ENCODE peak calls at places on chromosome 3, in ten cellular contexts. One of them, this sample, is unnamed.

GRCh38 chr3:197874064-197874463 is 75.9 kb upstream of the RPL35A start:
- DNase-seq in IMR-90: no peak
- DNase-seq in OCI-LY7: no peak
- DNase-seq in SK-N-SH: no peak
- DNase-seq in heart left ventricle: no peak
- DNase-seq in brain microvascular endothelial cell: no peak
- DNase-seq in suprapubic skin: no peak
- DNase-seq in ovary: no peak
- DNase-seq in CD8-positive, alpha-beta T cell: no peak
- DNase-seq in lower lobe of right lung: no peak
- DNase-seq in this sample: no peak

GRCh38 chr3:144119611-144120010 is 148.0 kb downstream of the DIPK2A start:
- DNase-seq in SK-N-SH: no peak
- DNase-seq in lower lobe of right lung: no peak
- DNase-seq in OCI-LY7: no peak
- DNase-seq in IMR-90: no peak
- DNase-seq in suprapubic skin: no peak
- DNase-seq in heart left ventricle: no peak
- DNase-seq in CD8-positive, alpha-beta T cell: no peak
- DNase-seq in ovary: no peak
- DNase-seq in brain microvascular endothelial cell: no peak
- DNase-seq in this sample: no peak

GRCh38 chr3:108388136-108389132 is 92.1 kb downstream of the HHLA2 start:
- DNase-seq in IMR-90: no peak
- DNase-seq in lower lobe of right lung: no peak
- DNase-seq in suprapubic skin: no peak
- DNase-seq in SK-N-SH: no peak
- DNase-seq in brain microvascular endothelial cell: no peak
- DNase-seq in heart left ventricle: no peak
- DNase-seq in ovary: no peak
- DNase-seq in OCI-LY7: no peak
- DNase-seq in CD8-positive, alpha-beta T cell: no peak
- DNase-seq in this sample: no peak

GRCh38 chr3:14857506-14857905 is 38.7 kb downstream of the FGD5 start:
- DNase-seq in heart left ventricle: no peak
- DNase-seq in IMR-90: no peak
- DNase-seq in ovary: no peak
- DNase-seq in suprapubic skin: no peak
- DNase-seq in lower lobe of right lung: no peak
- DNase-seq in SK-N-SH: peak; percentile 59
- DNase-seq in brain microvascular endothelial cell: no peak
- DNase-seq in CD8-positive, alpha-beta T cell: no peak
- DNase-seq in OCI-LY7: no peak
- DNase-seq in this sample: no peak

GRCh38 chr3:22960326-22960984 is 242.7 kb upstream of the UBE2E2 start:
- DNase-seq in IMR-90: peak; percentile 26
- DNase-seq in CD8-positive, alpha-beta T cell: no peak
- DNase-seq in SK-N-SH: peak; percentile 34
- DNase-seq in suprapubic skin: no peak
- DNase-seq in ovary: peak; percentile 61
- DNase-seq in brain microvascular endothelial cell: peak; percentile 47
- DNase-seq in OCI-LY7: peak; percentile 46
- DNase-seq in heart left ventricle: peak; percentile 12
- DNase-seq in lower lobe of right lung: no peak
- DNase-seq in this sample: no peak

GRCh38 chr3:123404391-123404790 is 44.5 kb downstream of the ADCY5 start:
- DNase-seq in SK-N-SH: no peak
- DNase-seq in IMR-90: no peak
- DNase-seq in brain microvascular endothelial cell: no peak
- DNase-seq in heart left ventricle: peak; percentile 16
- DNase-seq in suprapubic skin: no peak
- DNase-seq in lower lobe of right lung: no peak
- DNase-seq in ovary: peak; percentile 51
- DNase-seq in CD8-positive, alpha-beta T cell: no peak
- DNase-seq in OCI-LY7: no peak
- DNase-seq in this sample: no peak

GRCh38 chr3:25665646-25666136 is 984 bp upstream of the TOP2B start:
- DNase-seq in suprapubic skin: no peak
- DNase-seq in heart left ventricle: no peak
- DNase-seq in brain microvascular endothelial cell: no peak
- DNase-seq in SK-N-SH: no peak
- DNase-seq in IMR-90: no peak
- DNase-seq in OCI-LY7: peak; percentile 37
- DNase-seq in CD8-positive, alpha-beta T cell: no peak
- DNase-seq in ovary: no peak
- DNase-seq in lower lobe of right lung: no peak
- DNase-seq in this sample: no peak

GRCh38 chr3:162978136-162978535 is 1481.5 kb downstream of the OTOL1 start:
- DNase-seq in OCI-LY7: no peak
- DNase-seq in suprapubic skin: no peak
- DNase-seq in brain microvascular endothelial cell: no peak
- DNase-seq in heart left ventricle: no peak
- DNase-seq in IMR-90: no peak
- DNase-seq in ovary: no peak
- DNase-seq in CD8-positive, alpha-beta T cell: no peak
- DNase-seq in lower lobe of right lung: no peak
- DNase-seq in SK-N-SH: no peak
- DNase-seq in this sample: no peak

GRCh38 chr3:188348445-188349244 is 194.7 kb downstream of the LPP start:
- DNase-seq in IMR-90: peak; percentile 85
- DNase-seq in lower lobe of right lung: peak; percentile 58
- DNase-seq in OCI-LY7: peak; percentile 21
- DNase-seq in SK-N-SH: no peak
- DNase-seq in suprapubic skin: peak; percentile 75
- DNase-seq in CD8-positive, alpha-beta T cell: no peak
- DNase-seq in heart left ventricle: peak; percentile 69
- DNase-seq in brain microvascular endothelial cell: peak; percentile 92
- DNase-seq in ovary: peak; percentile 90
- DNase-seq in this sample: no peak

GRCh38 chr3:46558184-46559029 is 7.7 kb downstream of the LRRC2 start:
- DNase-seq in brain microvascular endothelial cell: peak; percentile 65
- DNase-seq in SK-N-SH: peak; percentile 80
- DNase-seq in OCI-LY7: peak; percentile 88
- DNase-seq in IMR-90: peak; percentile 60
- DNase-seq in heart left ventricle: peak; percentile 77
- DNase-seq in ovary: peak; percentile 83
- DNase-seq in lower lobe of right lung: peak; percentile 87
- DNase-seq in CD8-positive, alpha-beta T cell: peak; percentile 82
- DNase-seq in suprapubic skin: peak; percentile 76
- DNase-seq in this sample: peak; percentile 74

GRCh38 chr3:124158174-124158812 is 166.4 kb upstream of the ROPN1 start:
- DNase-seq in heart left ventricle: no peak
- DNase-seq in ovary: no peak
- DNase-seq in suprapubic skin: no peak
- DNase-seq in IMR-90: no peak
- DNase-seq in SK-N-SH: peak; percentile 67
- DNase-seq in OCI-LY7: no peak
- DNase-seq in CD8-positive, alpha-beta T cell: no peak
- DNase-seq in brain microvascular endothelial cell: no peak
- DNase-seq in lower lobe of right lung: no peak
- DNase-seq in this sample: no peak

GRCh38 chr3:153247331-153248311 is 85.6 kb downstream of the RAP2B start:
- DNase-seq in SK-N-SH: no peak
- DNase-seq in brain microvascular endothelial cell: no peak
- DNase-seq in ovary: no peak
- DNase-seq in heart left ventricle: no peak
- DNase-seq in IMR-90: no peak
- DNase-seq in lower lobe of right lung: no peak
- DNase-seq in OCI-LY7: no peak
- DNase-seq in CD8-positive, alpha-beta T cell: no peak
- DNase-seq in suprapubic skin: no peak
- DNase-seq in this sample: no peak

GRCh38 chr3:104947946-104948345 is 418.8 kb upstream of the ALCAM start:
- DNase-seq in IMR-90: peak; percentile 79
- DNase-seq in lower lobe of right lung: no peak
- DNase-seq in OCI-LY7: no peak
- DNase-seq in SK-N-SH: no peak
- DNase-seq in heart left ventricle: no peak
- DNase-seq in CD8-positive, alpha-beta T cell: no peak
- DNase-seq in ovary: no peak
- DNase-seq in suprapubic skin: no peak
- DNase-seq in brain microvascular endothelial cell: peak; percentile 14
- DNase-seq in this sample: no peak

GRCh38 chr3:57227204-57227929 is at the start of gene APPL1:
- DNase-seq in lower lobe of right lung: peak; percentile 95
- DNase-seq in OCI-LY7: peak; percentile 95
- DNase-seq in brain microvascular endothelial cell: peak; percentile 83
- DNase-seq in CD8-positive, alpha-beta T cell: peak; percentile 81
- DNase-seq in ovary: peak; percentile 96
- DNase-seq in suprapubic skin: peak; percentile 92
- DNase-seq in SK-N-SH: peak; percentile 100
- DNase-seq in IMR-90: peak; percentile 85
- DNase-seq in heart left ventricle: peak; percentile 94
- DNase-seq in this sample: peak; percentile 86

GRCh38 chr3:176514297-176514696 is 683.0 kb downstream of the TBL1XR1 start:
- DNase-seq in CD8-positive, alpha-beta T cell: no peak
- DNase-seq in SK-N-SH: no peak
- DNase-seq in heart left ventricle: peak; percentile 8
- DNase-seq in ovary: no peak
- DNase-seq in OCI-LY7: peak; percentile 60
- DNase-seq in brain microvascular endothelial cell: peak; percentile 41
- DNase-seq in suprapubic skin: no peak
- DNase-seq in IMR-90: peak; percentile 42
- DNase-seq in lower lobe of right lung: no peak
- DNase-seq in this sample: no peak

GRCh38 chr3:62735510-62735909 is 139.7 kb downstream of the CADPS start:
- DNase-seq in ovary: no peak
- DNase-seq in heart left ventricle: no peak
- DNase-seq in IMR-90: no peak
- DNase-seq in brain microvascular endothelial cell: no peak
- DNase-seq in suprapubic skin: no peak
- DNase-seq in OCI-LY7: no peak
- DNase-seq in CD8-positive, alpha-beta T cell: no peak
- DNase-seq in SK-N-SH: no peak
- DNase-seq in lower lobe of right lung: no peak
- DNase-seq in this sample: no peak

GRCh38 chr3:108024146-108024836 is 66.5 kb downstream of the CD47 start:
- DNase-seq in SK-N-SH: no peak
- DNase-seq in heart left ventricle: no peak
- DNase-seq in brain microvascular endothelial cell: no peak
- DNase-seq in suprapubic skin: no peak
- DNase-seq in lower lobe of right lung: no peak
- DNase-seq in OCI-LY7: no peak
- DNase-seq in ovary: no peak
- DNase-seq in CD8-positive, alpha-beta T cell: no peak
- DNase-seq in IMR-90: peak; percentile 22
- DNase-seq in this sample: no peak

GRCh38 chr3:8712871-8713360 is 20.7 kb upstream of the CAV3 start:
- DNase-seq in OCI-LY7: no peak
- DNase-seq in lower lobe of right lung: no peak
- DNase-seq in suprapubic skin: no peak
- DNase-seq in CD8-positive, alpha-beta T cell: no peak
- DNase-seq in ovary: no peak
- DNase-seq in IMR-90: no peak
- DNase-seq in heart left ventricle: no peak
- DNase-seq in brain microvascular endothelial cell: no peak
- DNase-seq in SK-N-SH: no peak
- DNase-seq in this sample: no peak
- H3K27ac ChIP-seq in OCI-LY7: no peak overlapping the region
- H3K27ac ChIP-seq in lower lobe of right lung: no peak overlapping the region
- H3K27ac ChIP-seq in suprapubic skin: no peak overlapping the region
- H3K27ac ChIP-seq in CD8-positive, alpha-beta T cell: no peak overlapping the region
- H3K27ac ChIP-seq in ovary: no peak overlapping the region
- H3K27ac ChIP-seq in IMR-90: no peak overlapping the region
- H3K27ac ChIP-seq in heart left ventricle: no peak overlapping the region
- H3K27ac ChIP-seq in brain microvascular endothelial cell: no peak overlapping the region
- H3K27ac ChIP-seq in SK-N-SH: no peak overlapping the region
- H3K27ac ChIP-seq in this sample: no peak overlapping the region

GRCh38 chr3:42769477-42770131 is 3.4 kb downstream of the CCDC13 start:
- DNase-seq in CD8-positive, alpha-beta T cell: no peak
- DNase-seq in IMR-90: no peak
- DNase-seq in lower lobe of right lung: no peak
- DNase-seq in OCI-LY7: no peak
- DNase-seq in SK-N-SH: no peak
- DNase-seq in ovary: no peak
- DNase-seq in suprapubic skin: no peak
- DNase-seq in heart left ventricle: no peak
- DNase-seq in brain microvascular endothelial cell: no peak
- DNase-seq in this sample: no peak

GRCh38 chr3:42772670-42773408 is at the start of gene CCDC13:
- DNase-seq in suprapubic skin: peak; percentile 97
- DNase-seq in brain microvascular endothelial cell: peak; percentile 92
- DNase-seq in CD8-positive, alpha-beta T cell: peak; percentile 85
- DNase-seq in OCI-LY7: peak; percentile 74
- DNase-seq in SK-N-SH: peak; percentile 95
- DNase-seq in IMR-90: peak; percentile 84
- DNase-seq in heart left ventricle: peak; percentile 97
- DNase-seq in lower lobe of right lung: peak; percentile 97
- DNase-seq in ovary: peak; percentile 96
- DNase-seq in this sample: peak; percentile 92

GRCh38 chr3:42771271-42771670 is 1.8 kb downstream of the CCDC13 start:
- DNase-seq in suprapubic skin: no peak
- DNase-seq in brain microvascular endothelial cell: no peak
- DNase-seq in ovary: no peak
- DNase-seq in CD8-positive, alpha-beta T cell: no peak
- DNase-seq in lower lobe of right lung: no peak
- DNase-seq in SK-N-SH: no peak
- DNase-seq in heart left ventricle: no peak
- DNase-seq in OCI-LY7: no peak
- DNase-seq in IMR-90: no peak
- DNase-seq in this sample: no peak

GRCh38 chr3:42778644-42779043 is 5.6 kb upstream of the CCDC13 start:
- DNase-seq in brain microvascular endothelial cell: no peak
- DNase-seq in suprapubic skin: no peak
- DNase-seq in SK-N-SH: no peak
- DNase-seq in OCI-LY7: no peak
- DNase-seq in ovary: no peak
- DNase-seq in heart left ventricle: no peak
- DNase-seq in CD8-positive, alpha-beta T cell: no peak
- DNase-seq in IMR-90: peak; percentile 87
- DNase-seq in lower lobe of right lung: no peak
- DNase-seq in this sample: no peak

GRCh38 chr3:42773409-42773751 is 327 bp upstream of the CCDC13 start:
- DNase-seq in ovary: no peak
- DNase-seq in lower lobe of right lung: no peak
- DNase-seq in IMR-90: no peak
- DNase-seq in SK-N-SH: no peak
- DNase-seq in suprapubic skin: no peak
- DNase-seq in CD8-positive, alpha-beta T cell: no peak
- DNase-seq in heart left ventricle: no peak
- DNase-seq in OCI-LY7: no peak
- DNase-seq in brain microvascular endothelial cell: no peak
- DNase-seq in this sample: no peak
- H3K27ac ChIP-seq in ovary: no peak overlapping the region
- H3K27ac ChIP-seq in lower lobe of right lung: peak overlapping the region; percentile 86
- H3K27ac ChIP-seq in IMR-90: no peak overlapping the region
- H3K27ac ChIP-seq in SK-N-SH: no peak overlapping the region
- H3K27ac ChIP-seq in suprapubic skin: peak overlapping the region; percentile 51
- H3K27ac ChIP-seq in CD8-positive, alpha-beta T cell: peak overlapping the region; percentile 38
- H3K27ac ChIP-seq in heart left ventricle: peak overlapping the region; percentile 94
- H3K27ac ChIP-seq in OCI-LY7: no peak overlapping the region
- H3K27ac ChIP-seq in brain microvascular endothelial cell: peak overlapping the region; percentile 32
- H3K27ac ChIP-seq in this sample: no peak overlapping the region

GRCh38 chr3:186969607-186970006 is 39.3 kb downstream of the ST6GAL1 start:
- DNase-seq in ovary: no peak
- DNase-seq in OCI-LY7: no peak
- DNase-seq in lower lobe of right lung: no peak
- DNase-seq in SK-N-SH: no peak
- DNase-seq in brain microvascular endothelial cell: no peak
- DNase-seq in CD8-positive, alpha-beta T cell: no peak
- DNase-seq in suprapubic skin: no peak
- DNase-seq in heart left ventricle: no peak
- DNase-seq in IMR-90: no peak
- DNase-seq in this sample: no peak
- H3K27ac ChIP-seq in ovary: no peak overlapping the region
- H3K27ac ChIP-seq in OCI-LY7: no peak overlapping the region
- H3K27ac ChIP-seq in lower lobe of right lung: no peak overlapping the region
- H3K27ac ChIP-seq in SK-N-SH: no peak overlapping the region
- H3K27ac ChIP-seq in brain microvascular endothelial cell: no peak overlapping the region
- H3K27ac ChIP-seq in CD8-positive, alpha-beta T cell: no peak overlapping the region
- H3K27ac ChIP-seq in suprapubic skin: no peak overlapping the region
- H3K27ac ChIP-seq in heart left ventricle: peak overlapping the region; percentile 66
- H3K27ac ChIP-seq in IMR-90: no peak overlapping the region
- H3K27ac ChIP-seq in this sample: no peak overlapping the region

GRCh38 chr3:146832815-146833458 is 227.8 kb upstream of the PLSCR5 start:
- DNase-seq in suprapubic skin: no peak
- DNase-seq in IMR-90: no peak
- DNase-seq in SK-N-SH: no peak
- DNase-seq in OCI-LY7: no peak
- DNase-seq in ovary: no peak
- DNase-seq in lower lobe of right lung: no peak
- DNase-seq in brain microvascular endothelial cell: no peak
- DNase-seq in CD8-positive, alpha-beta T cell: no peak
- DNase-seq in heart left ventricle: no peak
- DNase-seq in this sample: no peak
- H3K27ac ChIP-seq in suprapubic skin: no peak overlapping the region
- H3K27ac ChIP-seq in IMR-90: no peak overlapping the region
- H3K27ac ChIP-seq in SK-N-SH: no peak overlapping the region
- H3K27ac ChIP-seq in OCI-LY7: no peak overlapping the region
- H3K27ac ChIP-seq in ovary: no peak overlapping the region
- H3K27ac ChIP-seq in lower lobe of right lung: no peak overlapping the region
- H3K27ac ChIP-seq in brain microvascular endothelial cell: no peak overlapping the region
- H3K27ac ChIP-seq in CD8-positive, alpha-beta T cell: no peak overlapping the region
- H3K27ac ChIP-seq in heart left ventricle: no peak overlapping the region
- H3K27ac ChIP-seq in this sample: no peak overlapping the region

This sample was measured in CD8-positive, alpha-beta memory T cell.